ENCODE peak calls at places on chromosomes 4 and X, in nine cellular contexts. T is astrocyte of the cerebellum, V is spleen, R is lower leg skin, Q is Peyer's patch, D is GM20000, J is progenitor cell of endocrine pancreas, O is PC-3, X is brain microvascular endothelial cell. Z is an unnamed sample.

GRCh38 chrX:40778861-40779575 is 43.7 kb upstream of the MED14 start:
- DNase-seq in T (no peak), V (no peak), R (no peak), Q (no peak), D (no peak), J (no peak), O (peak; percentile 87), X (peak; percentile 11), Z (no peak)

GRCh38 chrX:53284684-53285447 is 3.5 kb upstream of the IQSEC2 start:
- DNase-seq in T (no peak), V (peak; percentile 86), R (peak; percentile 91), Q (peak; percentile 68), D (peak; percentile 52), J (peak; percentile 33), O (peak; percentile 73), X (peak; percentile 30), Z (no peak)

GRCh38 chr4:85812776-85813175 is 337.8 kb downstream of the ARHGAP24 start:
- DNase-seq in T (no peak), V (no peak), R (no peak), Q (no peak), D (no peak), J (no peak), O (peak; percentile 5), X (peak; percentile 64), Z (no peak)

GRCh38 chr4:157004279-157005161 is 32.9 kb upstream of the PDGFC start:
- DNase-seq in T (no peak), V (no peak), R (no peak), Q (no peak), D (no peak), J (no peak), O (no peak), X (no peak), Z (no peak)

GRCh38 chr4:138275946-138276621 is 33.9 kb upstream of the SLC7A11 start:
- DNase-seq in T (peak; percentile 80), V (no peak), R (no peak), Q (no peak), D (no peak), J (no peak), O (peak; percentile 81), X (peak; percentile 93), Z (peak; percentile 51)

GRCh38 chrX:19799319-19800182 is 87.8 kb downstream of the SH3KBP1 start:
- DNase-seq in T (no peak), V (no peak), R (no peak), Q (no peak), D (no peak), J (no peak), O (no peak), X (peak; percentile 2), Z (no peak)

GRCh38 chr4:186144596-186145569 is 40.4 kb downstream of the FAM149A start:
- DNase-seq in T (peak; percentile 16), V (peak; percentile 78), R (peak; percentile 92), Q (peak; percentile 68), D (peak; percentile 69), J (peak; percentile 54), O (peak; percentile 6), X (peak; percentile 46), Z (no peak)

GRCh38 chrX:116317409-116317808 is 119.0 kb upstream of the SLC6A14 start:
- DNase-seq in T (peak; percentile 0), V (no peak), R (no peak), Q (no peak), D (no peak), J (no peak), O (no peak), X (peak; percentile 27), Z (no peak)

GRCh38 chr4:30605616-30606015 is 114.6 kb upstream of the PCDH7 start:
- DNase-seq in T (peak; percentile 8), V (no peak), R (no peak), Q (no peak), D (no peak), J (no peak), O (no peak), X (no peak), Z (no peak)

GRCh38 chr4:159175165-159175988 is 72.5 kb downstream of the RAPGEF2 start:
- DNase-seq in T (peak; percentile 88), V (peak; percentile 74), R (peak; percentile 88), Q (no peak), D (peak; percentile 24), J (peak; percentile 39), O (peak; percentile 89), X (peak; percentile 87), Z (peak; percentile 67)

GRCh38 chr4:76687730-76688441 is 210.1 kb downstream of the SOWAHB start:
- DNase-seq in T (no peak), V (no peak), R (no peak), Q (no peak), D (no peak), J (no peak), O (peak; percentile 19), X (no peak), Z (no peak)

GRCh38 chrX:123425904-123426303 is 241.8 kb downstream of the GRIA3 start:
- DNase-seq in T (no peak), V (no peak), R (no peak), Q (no peak), D (no peak), J (no peak), O (peak; percentile 81), X (no peak), Z (no peak)

GRCh38 chr4:39977489-39978377 is at the start of gene PDS5A:
- DNase-seq in T (peak; percentile 58), V (peak; percentile 99), R (peak; percentile 96), Q (peak; percentile 92), D (peak; percentile 97), J (peak; percentile 87), O (peak; percentile 91), X (peak; percentile 58), Z (no peak)

GRCh38 chr4:48127882-48128394 is 6.1 kb downstream of the TXK start:
- DNase-seq in T (peak; percentile 99), V (peak; percentile 82), R (peak; percentile 86), Q (peak; percentile 60), D (peak; percentile 64), J (peak; percentile 29), O (peak; percentile 91), X (peak; percentile 85), Z (peak; percentile 92)
- TF ChIP-seq CTCF in T (peak; percentile 76), V (peak; percentile 53), R (no peak), Q (peak; percentile 29), D (peak; percentile 28), J (peak; percentile 68), O (peak; percentile 75), X (peak; percentile 79), Z (peak; percentile 37)

GRCh38 chrX:107978080-107978479 is 4.1 kb downstream of the TEX13B start:
- DNase-seq in T (no peak), V (no peak), R (no peak), Q (no peak), D (no peak), J (no peak), O (no peak), X (no peak), Z (no peak)

GRCh38 chrX:107982356-107982755 is at the start of gene TEX13B:
- DNase-seq in T (no peak), V (no peak), R (no peak), Q (no peak), D (no peak), J (no peak), O (no peak), X (no peak), Z (no peak)

GRCh38 chrX:107979534-107979933 is 2.6 kb downstream of the TEX13B start:
- DNase-seq in T (no peak), V (no peak), R (no peak), Q (no peak), D (no peak), J (no peak), O (no peak), X (no peak), Z (no peak)

DNA sequence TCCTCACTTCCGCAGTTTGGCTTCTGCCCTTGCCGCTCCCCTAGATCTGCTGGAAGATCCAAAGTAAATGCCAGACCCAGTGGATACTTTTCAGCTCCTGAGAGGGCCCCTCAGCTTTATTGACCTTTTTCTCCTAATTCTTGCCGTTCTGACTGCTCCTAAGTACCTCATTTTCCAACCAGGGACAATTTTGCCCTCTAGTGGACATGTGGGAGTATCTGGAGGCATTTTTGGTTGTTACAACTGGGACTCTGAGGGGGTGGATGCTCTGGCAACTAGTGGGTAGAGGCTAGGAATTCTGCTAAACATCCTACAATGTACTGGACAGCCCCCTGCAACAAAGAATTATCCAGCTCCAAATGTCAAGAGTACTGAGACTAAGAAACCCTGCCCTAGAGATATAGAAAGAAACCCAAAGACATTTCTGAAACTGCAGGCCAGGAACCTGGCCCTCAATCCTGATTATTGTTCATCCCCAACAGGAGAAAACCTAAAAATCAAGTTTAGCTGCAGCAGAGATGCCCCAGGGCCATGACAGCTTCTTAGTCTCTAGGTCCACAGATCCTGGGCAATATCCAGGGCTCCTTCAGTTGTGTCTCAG is 3.4 kb downstream of the TEX13B start:
- DNase-seq in T (no peak), V (no peak), R (no peak), Q (no peak), D (no peak), J (no peak), O (peak; percentile 66), X (peak; percentile 12), Z (no peak)
- TF ChIP-seq CTCF in T (peak; percentile 56), V (peak; percentile 23), R (no peak), Q (no peak), D (no peak), J (peak; percentile 65), O (peak; percentile 80), X (peak; percentile 72), Z (peak; percentile 29)

DNA sequence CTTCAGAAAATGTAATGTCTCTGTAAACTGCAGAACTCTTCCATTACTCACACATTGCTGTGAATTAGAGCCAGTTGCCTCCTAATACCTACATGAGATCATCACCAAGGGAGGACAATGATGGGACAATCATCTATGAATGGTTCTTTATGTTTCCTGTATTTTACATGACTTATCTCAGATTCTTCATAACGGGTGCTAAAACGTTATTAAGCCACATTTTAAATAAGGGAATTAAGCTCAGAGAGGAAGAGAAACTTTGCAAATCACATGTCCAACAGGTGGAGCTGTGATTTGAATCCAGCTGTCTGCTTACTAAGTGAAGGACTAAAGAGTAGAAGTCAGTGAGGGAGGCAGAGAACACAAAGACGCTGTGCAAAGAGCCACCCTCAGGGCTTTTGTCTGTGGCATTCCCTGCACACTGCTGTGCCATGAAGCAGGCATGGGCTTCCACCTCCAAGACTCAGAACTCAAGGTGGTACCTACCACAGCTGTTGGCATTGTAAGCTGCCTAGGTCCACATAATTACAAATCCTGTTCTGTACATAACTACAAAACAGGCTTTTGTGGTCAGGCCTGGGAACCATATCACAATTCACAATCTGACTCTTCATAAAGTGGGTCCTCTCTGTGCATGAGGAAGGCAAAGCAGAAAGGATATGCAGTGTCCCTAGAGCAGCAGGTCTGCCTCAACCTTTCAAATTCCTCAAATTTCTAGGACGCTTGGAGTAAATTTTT is 12.8 kb downstream of the TBC1D9 start:
- DNase-seq in T (no peak), V (no peak), R (no peak), Q (no peak), D (peak; percentile 58), J (no peak), O (peak; percentile 35), X (no peak), Z (no peak)
- TF ChIP-seq CTCF in T (peak; percentile 39), V (peak; percentile 14), R (no peak), Q (no peak), D (peak; percentile 28), J (peak; percentile 35), O (peak; percentile 56), X (peak; percentile 40), Z (no peak)

DNA sequence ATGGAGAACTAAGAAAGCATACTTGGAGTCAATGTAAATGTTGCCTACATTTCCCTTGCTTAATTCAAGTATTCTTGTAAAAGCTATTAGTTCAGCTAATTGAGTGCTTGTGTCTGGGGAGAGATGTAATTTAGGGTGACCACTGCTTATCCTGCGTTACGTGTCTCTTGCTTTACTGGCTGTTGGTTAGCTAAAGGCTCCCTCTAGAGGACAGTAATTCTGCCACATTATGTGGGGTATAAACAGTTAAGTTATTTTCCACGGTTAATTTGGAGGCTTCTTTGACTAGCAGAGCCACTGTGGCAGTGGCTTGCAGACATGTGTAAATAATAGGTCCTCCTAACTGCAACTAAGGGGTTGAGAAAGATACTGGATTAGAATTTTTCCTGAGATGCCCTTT is 25.3 kb upstream of the NAF1 start:
- DNase-seq in T (no peak), V (no peak), R (no peak), Q (no peak), D (no peak), J (no peak), O (peak; percentile 8), X (peak; percentile 4), Z (no peak)
- TF ChIP-seq CTCF in T (no peak), V (no peak), R (no peak), Q (no peak), D (no peak), J (no peak), O (peak; percentile 46), X (peak; percentile 26), Z (peak; percentile 10)